ENCODE peak calls at places on chromosomes 16 and 17, in six cellular contexts. P is pancreas; S is tibial artery; Z is CD8-positive, alpha-beta T cell; F is cardiac muscle cell; D is upper lobe of right lung. N is an unnamed sample. For H3K36me3, the result is how much of the 10 kb centered on the place peaks cover.

GRCh38 chr17:19703106-19703775 is 13.1 kb downstream of the SLC47A2 start:
- DNase-seq in P (no peak), S (no peak), Z (no peak), F (peak), D (peak), N (peak)

GRCh38 chr16:2148714-2149629 is 547 bp downstream of the RAB26 start:
- DNase-seq in P (peak), S (no peak), Z (no peak), F (no peak), D (peak), N (no peak)

GRCh38 chr16:19898924-19899604 is 14.4 kb upstream of the GPRC5B start:
- DNase-seq in P (peak), S (peak), Z (peak), F (peak), D (no peak), N (no peak)

GRCh38 chr17:39955726-39956225 is 7.0 kb upstream of the GSDMA start:
- DNase-seq in P (no peak), S (no peak), Z (no peak), F (no peak), D (no peak), N (no peak)

GRCh38 chr17:7897773-7898172 is 9.2 kb downstream of the CHD3 start:
- DNase-seq in P (no peak), S (no peak), Z (no peak), F (peak), D (peak), N (no peak)

GRCh38 chr17:72978593-72979218 is 113.8 kb downstream of the SLC39A11 start:
- DNase-seq in P (no peak), S (no peak), Z (no peak), F (peak), D (no peak), N (no peak)

GRCh38 chr17:59851431-59852375 is 41.0 kb downstream of the TUBD1 start:
- DNase-seq in P (no peak), S (peak), Z (no peak), F (peak), D (no peak), N (no peak)

GRCh38 chr17:39603304-39604016 is 4.3 kb downstream of the NEUROD2 start:
- DNase-seq in P (peak), S (no peak), Z (no peak), F (no peak), D (no peak), N (no peak)

GRCh38 chr17:80270104-80270503 is 9.5 kb downstream of the RNF213 start:
- DNase-seq in P (no peak), S (no peak), Z (no peak), F (no peak), D (no peak), N (no peak)

GRCh38 chr16:68251812-68252211 is 6.6 kb downstream of the PLA2G15 start:
- DNase-seq in P (no peak), S (no peak), Z (no peak), F (no peak), D (no peak), N (no peak)

GRCh38 chr16:86064431-86065250 is 165.7 kb downstream of the IRF8 start:
- DNase-seq in P (no peak), S (no peak), Z (no peak), F (no peak), D (no peak), N (no peak)
- TF ChIP-seq CTCF in P (no peak), S (no peak), Z (no peak), F (no peak), D (no peak), N (no peak)

GRCh38 chr17:21208352-21208751 is 5.6 kb downstream of the TMEM11 start:
- DNase-seq in P (no peak), S (no peak), Z (no peak), F (no peak), D (no peak), N (no peak)
- H3K36me3 ChIP-seq in P (under half), S (under half), Z (under half), F (under half), D (under half), N (under half)

DNA sequence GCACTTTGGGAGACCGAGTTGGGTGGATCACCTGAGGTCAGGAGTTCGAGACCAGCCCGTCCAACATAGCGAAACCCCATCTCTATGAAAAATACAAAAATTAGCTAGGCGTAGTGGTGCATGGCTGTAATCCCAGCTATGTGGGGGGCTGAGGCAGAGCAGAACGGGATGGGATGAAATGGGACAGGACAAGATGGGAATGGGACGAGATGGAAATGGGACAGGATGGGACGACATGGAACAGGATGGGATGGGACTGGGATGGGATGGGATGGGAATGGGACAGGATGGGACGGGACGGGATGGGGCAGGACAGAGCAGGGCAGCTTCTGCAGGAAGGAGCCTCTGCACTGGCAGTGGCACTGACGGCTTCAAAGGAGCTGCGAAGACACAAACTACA is 106.1 kb downstream of the ANKRD11 start:
- DNase-seq in P (peak), S (no peak), Z (no peak), F (no peak), D (no peak), N (no peak)
- TF ChIP-seq CTCF in P (no peak), S (no peak), Z (no peak), F (no peak), D (no peak), N (no peak)

GRCh38 chr17:75239214-75239613 is 22.2 kb downstream of the GGA3 start:
- DNase-seq in P (no peak), S (no peak), Z (no peak), F (no peak), D (no peak), N (no peak)

GRCh38 chr17:75239778-75240393 is 21.5 kb downstream of the GGA3 start:
- DNase-seq in P (no peak), S (no peak), Z (no peak), F (no peak), D (no peak), N (no peak)

GRCh38 chr17:75237100-75238014 is 24.0 kb downstream of the GGA3 start:
- DNase-seq in P (no peak), S (no peak), Z (no peak), F (no peak), D (no peak), N (no peak)

GRCh38 chr17:75238684-75239191 is 22.7 kb downstream of the GGA3 start:
- DNase-seq in P (peak), S (no peak), Z (peak), F (peak), D (peak), N (no peak)

GRCh38 chr17:75238020-75238580 is 23.3 kb downstream of the GGA3 start:
- DNase-seq in P (no peak), S (no peak), Z (no peak), F (no peak), D (no peak), N (no peak)
- H3K36me3 ChIP-seq in P (under half), S (half or more), Z (half or more), F (under half), D (half or more), N (half or more)

DNA sequence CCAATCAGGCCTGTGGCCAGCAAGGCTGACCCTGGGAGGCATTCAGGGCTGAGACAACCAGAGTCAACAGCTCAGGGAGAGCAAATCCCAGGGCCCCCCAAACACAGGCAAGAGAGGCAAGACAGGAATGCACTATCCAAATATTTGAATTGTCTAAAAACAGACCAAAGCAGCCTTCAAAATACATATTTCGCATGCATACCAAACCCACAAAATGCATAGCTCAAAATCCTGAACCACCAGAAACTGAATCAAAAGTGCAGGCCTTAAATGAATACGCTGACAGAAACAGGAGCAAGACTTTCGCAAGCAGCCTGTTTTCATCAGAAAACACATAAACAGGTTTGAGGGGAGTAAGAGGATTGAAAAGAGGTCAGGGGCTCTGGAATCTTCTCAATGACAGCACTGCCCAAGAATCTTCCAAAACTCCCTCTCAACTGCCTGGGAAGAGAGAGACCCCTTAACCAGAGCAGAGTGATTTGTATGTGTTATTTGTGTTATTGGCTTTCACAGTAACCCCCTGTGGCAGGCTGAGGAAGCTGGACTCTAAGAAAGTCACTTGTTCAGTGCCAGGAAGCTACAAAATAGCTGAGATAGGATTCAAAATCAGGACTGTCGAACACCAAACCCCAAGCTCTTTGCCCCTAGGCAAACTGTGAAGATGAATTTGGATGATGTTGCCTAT is 213.5 kb upstream of the CDH5 start:
- DNase-seq in P (no peak), S (no peak), Z (no peak), F (peak), D (no peak), N (no peak)
- TF ChIP-seq CTCF in P (no peak), S (no peak), Z (no peak), F (no peak), D (no peak), N (no peak)

DNA sequence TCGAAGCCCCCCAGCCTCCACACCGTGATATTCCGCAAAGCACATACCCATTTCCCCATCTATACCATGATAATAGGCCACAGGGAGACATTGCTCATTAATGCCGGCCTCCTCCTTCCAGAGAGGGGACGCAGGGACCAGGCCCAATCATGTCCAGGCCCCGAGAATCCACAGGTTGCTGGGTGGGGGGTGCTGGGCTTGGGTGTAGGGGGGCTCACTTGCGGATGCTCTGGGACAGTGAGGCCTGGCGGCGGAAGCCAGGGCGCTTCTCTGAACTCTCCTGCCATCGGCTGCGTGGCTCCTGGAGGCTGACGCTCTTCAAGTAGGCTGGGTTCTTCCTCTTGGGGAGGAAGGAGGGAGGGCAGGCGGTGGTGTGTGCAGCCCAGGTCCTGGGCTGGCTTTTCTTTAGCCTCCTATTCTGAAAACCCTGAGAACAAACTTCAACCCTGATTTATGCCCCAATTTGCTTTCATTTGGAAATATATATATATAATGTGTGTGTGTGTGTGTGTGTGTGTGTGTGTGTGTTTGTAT is 12.2 kb downstream of the AANAT start:
- DNase-seq in P (peak), S (no peak), Z (no peak), F (no peak), D (no peak), N (no peak)
- H3K36me3 ChIP-seq in P (under half), S (under half), Z (under half), F (under half), D (under half), N (under half)

GRCh38 chr16:89232107-89232506 is 14.6 kb downstream of the ZNF778 start:
- DNase-seq in P (no peak), S (no peak), Z (no peak), F (no peak), D (no peak), N (no peak)
- TF ChIP-seq CTCF in P (no peak), S (no peak), Z (no peak), F (no peak), D (no peak), N (no peak)

N was measured in right atrium auricular region.